ENCODE peak calls at places on chromosomes 4 and X, in nine cellular contexts. One of them, this sample, is unnamed.

GRCh38 chr4:77308843-77309242 is 151.8 kb downstream of the CCNG2 start:
- DNase-seq in NCI-H2029: peak
- DNase-seq in ascending aorta: no peak
- DNase-seq in right cardiac atrium: no peak
- DNase-seq in activated CD8-positive, alpha-beta T cell treated with anti-CD3 and anti-CD28 coated beads for 36 hours: no peak
- DNase-seq in NCI-H1694 treated with DMSO at 0.1 percent for 48 hours: no peak
- DNase-seq in HT1080: peak
- DNase-seq in mesendoderm: peak
- DNase-seq in foreskin fibroblast: peak
- DNase-seq in this sample: peak

GRCh38 chrX:29872831-29873230 is 342.5 kb upstream of the MAGEB2 start:
- DNase-seq in HT1080: no peak
- DNase-seq in NCI-H1694 treated with DMSO at 0.1 percent for 48 hours: no peak
- DNase-seq in NCI-H2029: no peak
- DNase-seq in ascending aorta: no peak
- DNase-seq in activated CD8-positive, alpha-beta T cell treated with anti-CD3 and anti-CD28 coated beads for 36 hours: no peak
- DNase-seq in mesendoderm: no peak
- DNase-seq in right cardiac atrium: no peak
- DNase-seq in foreskin fibroblast: no peak
- DNase-seq in this sample: no peak

GRCh38 chr4:37101686-37102085 is 142.9 kb upstream of the NWD2 start:
- DNase-seq in ascending aorta: no peak
- DNase-seq in NCI-H2029: no peak
- DNase-seq in NCI-H1694 treated with DMSO at 0.1 percent for 48 hours: no peak
- DNase-seq in mesendoderm: no peak
- DNase-seq in HT1080: no peak
- DNase-seq in right cardiac atrium: no peak
- DNase-seq in foreskin fibroblast: no peak
- DNase-seq in activated CD8-positive, alpha-beta T cell treated with anti-CD3 and anti-CD28 coated beads for 36 hours: no peak
- DNase-seq in this sample: no peak

GRCh38 chr4:85790582-85790981 is 315.6 kb downstream of the ARHGAP24 start:
- DNase-seq in NCI-H1694 treated with DMSO at 0.1 percent for 48 hours: no peak
- DNase-seq in activated CD8-positive, alpha-beta T cell treated with anti-CD3 and anti-CD28 coated beads for 36 hours: no peak
- DNase-seq in foreskin fibroblast: peak
- DNase-seq in mesendoderm: no peak
- DNase-seq in NCI-H2029: no peak
- DNase-seq in HT1080: no peak
- DNase-seq in right cardiac atrium: no peak
- DNase-seq in ascending aorta: no peak
- DNase-seq in this sample: no peak

GRCh38 chr4:21605006-21605405 is 343.6 kb downstream of the KCNIP4 start:
- DNase-seq in foreskin fibroblast: no peak
- DNase-seq in activated CD8-positive, alpha-beta T cell treated with anti-CD3 and anti-CD28 coated beads for 36 hours: no peak
- DNase-seq in ascending aorta: no peak
- DNase-seq in NCI-H1694 treated with DMSO at 0.1 percent for 48 hours: no peak
- DNase-seq in NCI-H2029: no peak
- DNase-seq in mesendoderm: no peak
- DNase-seq in right cardiac atrium: no peak
- DNase-seq in HT1080: no peak
- DNase-seq in this sample: no peak

GRCh38 chrX:45596190-45596808 is 395.6 kb upstream of the DIPK2B start:
- DNase-seq in activated CD8-positive, alpha-beta T cell treated with anti-CD3 and anti-CD28 coated beads for 36 hours: no peak
- DNase-seq in NCI-H2029: no peak
- DNase-seq in foreskin fibroblast: no peak
- DNase-seq in right cardiac atrium: no peak
- DNase-seq in mesendoderm: no peak
- DNase-seq in ascending aorta: no peak
- DNase-seq in NCI-H1694 treated with DMSO at 0.1 percent for 48 hours: no peak
- DNase-seq in HT1080: no peak
- DNase-seq in this sample: no peak

GRCh38 chr4:17173300-17173699 is 274.9 kb upstream of the LDB2 start:
- DNase-seq in NCI-H2029: no peak
- DNase-seq in mesendoderm: peak
- DNase-seq in ascending aorta: no peak
- DNase-seq in NCI-H1694 treated with DMSO at 0.1 percent for 48 hours: no peak
- DNase-seq in foreskin fibroblast: no peak
- DNase-seq in right cardiac atrium: no peak
- DNase-seq in HT1080: no peak
- DNase-seq in activated CD8-positive, alpha-beta T cell treated with anti-CD3 and anti-CD28 coated beads for 36 hours: no peak
- DNase-seq in this sample: peak

GRCh38 chr4:161949941-161950725 is 213.7 kb downstream of the FSTL5 start:
- DNase-seq in HT1080: no peak
- DNase-seq in foreskin fibroblast: peak
- DNase-seq in mesendoderm: no peak
- DNase-seq in NCI-H1694 treated with DMSO at 0.1 percent for 48 hours: no peak
- DNase-seq in NCI-H2029: no peak
- DNase-seq in activated CD8-positive, alpha-beta T cell treated with anti-CD3 and anti-CD28 coated beads for 36 hours: no peak
- DNase-seq in ascending aorta: no peak
- DNase-seq in right cardiac atrium: no peak
- DNase-seq in this sample: no peak

GRCh38 chrX:148498067-148498466 is 2.4 kb upstream of the AFF2 start:
- DNase-seq in foreskin fibroblast: no peak
- DNase-seq in mesendoderm: no peak
- DNase-seq in right cardiac atrium: no peak
- DNase-seq in HT1080: no peak
- DNase-seq in NCI-H2029: no peak
- DNase-seq in ascending aorta: no peak
- DNase-seq in NCI-H1694 treated with DMSO at 0.1 percent for 48 hours: no peak
- DNase-seq in activated CD8-positive, alpha-beta T cell treated with anti-CD3 and anti-CD28 coated beads for 36 hours: peak
- DNase-seq in this sample: peak

GRCh38 chr4:183797041-183797444 is 108.1 kb upstream of the STOX2 start:
- DNase-seq in NCI-H2029: no peak
- DNase-seq in HT1080: no peak
- DNase-seq in NCI-H1694 treated with DMSO at 0.1 percent for 48 hours: no peak
- DNase-seq in activated CD8-positive, alpha-beta T cell treated with anti-CD3 and anti-CD28 coated beads for 36 hours: no peak
- DNase-seq in mesendoderm: no peak
- DNase-seq in foreskin fibroblast: no peak
- DNase-seq in ascending aorta: no peak
- DNase-seq in right cardiac atrium: peak
- DNase-seq in this sample: no peak

GRCh38 chrX:70826715-70827114 is 81.8 kb downstream of the TEX11 start:
- DNase-seq in right cardiac atrium: no peak
- DNase-seq in ascending aorta: no peak
- DNase-seq in activated CD8-positive, alpha-beta T cell treated with anti-CD3 and anti-CD28 coated beads for 36 hours: no peak
- DNase-seq in HT1080: no peak
- DNase-seq in foreskin fibroblast: no peak
- DNase-seq in mesendoderm: no peak
- DNase-seq in NCI-H2029: peak
- DNase-seq in NCI-H1694 treated with DMSO at 0.1 percent for 48 hours: no peak
- DNase-seq in this sample: no peak

GRCh38 chrX:152037183-152037582 is 62.7 kb upstream of the GABRE start:
- DNase-seq in right cardiac atrium: no peak
- DNase-seq in NCI-H2029: no peak
- DNase-seq in HT1080: no peak
- DNase-seq in NCI-H1694 treated with DMSO at 0.1 percent for 48 hours: no peak
- DNase-seq in ascending aorta: no peak
- DNase-seq in mesendoderm: peak
- DNase-seq in activated CD8-positive, alpha-beta T cell treated with anti-CD3 and anti-CD28 coated beads for 36 hours: no peak
- DNase-seq in foreskin fibroblast: no peak
- DNase-seq in this sample: no peak

GRCh38 chr4:88219099-88219498 is 60.7 kb upstream of the ABCG2 start:
- DNase-seq in right cardiac atrium: no peak
- DNase-seq in HT1080: peak
- DNase-seq in mesendoderm: peak
- DNase-seq in NCI-H1694 treated with DMSO at 0.1 percent for 48 hours: peak
- DNase-seq in NCI-H2029: peak
- DNase-seq in activated CD8-positive, alpha-beta T cell treated with anti-CD3 and anti-CD28 coated beads for 36 hours: no peak
- DNase-seq in foreskin fibroblast: peak
- DNase-seq in ascending aorta: no peak
- DNase-seq in this sample: no peak

GRCh38 chrX:150849996-150850720 is 48.3 kb downstream of the CD99L2 start:
- DNase-seq in ascending aorta: no peak
- DNase-seq in NCI-H1694 treated with DMSO at 0.1 percent for 48 hours: no peak
- DNase-seq in right cardiac atrium: no peak
- DNase-seq in mesendoderm: no peak
- DNase-seq in activated CD8-positive, alpha-beta T cell treated with anti-CD3 and anti-CD28 coated beads for 36 hours: no peak
- DNase-seq in NCI-H2029: no peak
- DNase-seq in foreskin fibroblast: no peak
- DNase-seq in HT1080: no peak
- DNase-seq in this sample: no peak

GRCh38 chrX:80808854-80809493 is 703 bp downstream of the BRWD3 start:
- DNase-seq in right cardiac atrium: no peak
- DNase-seq in foreskin fibroblast: peak
- DNase-seq in HT1080: no peak
- DNase-seq in ascending aorta: no peak
- DNase-seq in activated CD8-positive, alpha-beta T cell treated with anti-CD3 and anti-CD28 coated beads for 36 hours: peak
- DNase-seq in NCI-H2029: peak
- DNase-seq in mesendoderm: peak
- DNase-seq in NCI-H1694 treated with DMSO at 0.1 percent for 48 hours: no peak
- DNase-seq in this sample: peak

GRCh38 chr4:72706633-72707032 is 137.6 kb upstream of the ADAMTS3 start:
- DNase-seq in ascending aorta: no peak
- DNase-seq in mesendoderm: no peak
- DNase-seq in activated CD8-positive, alpha-beta T cell treated with anti-CD3 and anti-CD28 coated beads for 36 hours: no peak
- DNase-seq in NCI-H1694 treated with DMSO at 0.1 percent for 48 hours: no peak
- DNase-seq in foreskin fibroblast: no peak
- DNase-seq in NCI-H2029: no peak
- DNase-seq in right cardiac atrium: no peak
- DNase-seq in HT1080: no peak
- DNase-seq in this sample: no peak

GRCh38 chr4:4590496-4590895 is 48.6 kb upstream of the STX18 start:
- DNase-seq in activated CD8-positive, alpha-beta T cell treated with anti-CD3 and anti-CD28 coated beads for 36 hours: no peak
- DNase-seq in mesendoderm: no peak
- DNase-seq in NCI-H2029: no peak
- DNase-seq in ascending aorta: no peak
- DNase-seq in HT1080: peak
- DNase-seq in right cardiac atrium: no peak
- DNase-seq in foreskin fibroblast: peak
- DNase-seq in NCI-H1694 treated with DMSO at 0.1 percent for 48 hours: no peak
- DNase-seq in this sample: no peak

GRCh38 chrX:56733459-56734046 is 4.5 kb downstream of the NBDY start:
- DNase-seq in foreskin fibroblast: peak
- DNase-seq in right cardiac atrium: peak
- DNase-seq in NCI-H1694 treated with DMSO at 0.1 percent for 48 hours: no peak
- DNase-seq in mesendoderm: peak
- DNase-seq in NCI-H2029: peak
- DNase-seq in HT1080: peak
- DNase-seq in ascending aorta: no peak
- DNase-seq in activated CD8-positive, alpha-beta T cell treated with anti-CD3 and anti-CD28 coated beads for 36 hours: peak
- DNase-seq in this sample: peak

GRCh38 chr4:173794662-173795061 is 264.6 kb upstream of the HAND2 start:
- DNase-seq in HT1080: peak
- DNase-seq in activated CD8-positive, alpha-beta T cell treated with anti-CD3 and anti-CD28 coated beads for 36 hours: no peak
- DNase-seq in NCI-H2029: no peak
- DNase-seq in foreskin fibroblast: no peak
- DNase-seq in right cardiac atrium: no peak
- DNase-seq in ascending aorta: no peak
- DNase-seq in NCI-H1694 treated with DMSO at 0.1 percent for 48 hours: no peak
- DNase-seq in mesendoderm: no peak
- DNase-seq in this sample: no peak

GRCh38 chrX:38513087-38513742 is 48.1 kb upstream of the TSPAN7 start:
- DNase-seq in NCI-H2029: no peak
- DNase-seq in activated CD8-positive, alpha-beta T cell treated with anti-CD3 and anti-CD28 coated beads for 36 hours: no peak
- DNase-seq in HT1080: peak
- DNase-seq in right cardiac atrium: no peak
- DNase-seq in NCI-H1694 treated with DMSO at 0.1 percent for 48 hours: peak
- DNase-seq in mesendoderm: no peak
- DNase-seq in ascending aorta: no peak
- DNase-seq in foreskin fibroblast: no peak
- DNase-seq in this sample: no peak

GRCh38 chr4:98518555-98519267 is 139.7 kb downstream of the TSPAN5 start:
- DNase-seq in foreskin fibroblast: no peak
- DNase-seq in mesendoderm: peak
- DNase-seq in NCI-H2029: no peak
- DNase-seq in right cardiac atrium: no peak
- DNase-seq in NCI-H1694 treated with DMSO at 0.1 percent for 48 hours: no peak
- DNase-seq in activated CD8-positive, alpha-beta T cell treated with anti-CD3 and anti-CD28 coated beads for 36 hours: peak
- DNase-seq in ascending aorta: no peak
- DNase-seq in HT1080: no peak
- DNase-seq in this sample: no peak

GRCh38 chr4:75080888-75081287 is 148.0 kb downstream of the PARM1 start:
- DNase-seq in activated CD8-positive, alpha-beta T cell treated with anti-CD3 and anti-CD28 coated beads for 36 hours: no peak
- DNase-seq in HT1080: no peak
- DNase-seq in foreskin fibroblast: no peak
- DNase-seq in NCI-H2029: no peak
- DNase-seq in ascending aorta: no peak
- DNase-seq in mesendoderm: no peak
- DNase-seq in NCI-H1694 treated with DMSO at 0.1 percent for 48 hours: no peak
- DNase-seq in right cardiac atrium: no peak
- DNase-seq in this sample: no peak

GRCh38 chr4:54661686-54662085 is 3.9 kb downstream of the KIT start:
- DNase-seq in mesendoderm: no peak
- DNase-seq in NCI-H1694 treated with DMSO at 0.1 percent for 48 hours: no peak
- DNase-seq in ascending aorta: no peak
- DNase-seq in right cardiac atrium: no peak
- DNase-seq in HT1080: peak
- DNase-seq in foreskin fibroblast: peak
- DNase-seq in NCI-H2029: no peak
- DNase-seq in activated CD8-positive, alpha-beta T cell treated with anti-CD3 and anti-CD28 coated beads for 36 hours: no peak
- DNase-seq in this sample: no peak

GRCh38 chr4:140081582-140082398 is 72.2 kb downstream of the MAML3 start:
- DNase-seq in NCI-H1694 treated with DMSO at 0.1 percent for 48 hours: no peak
- DNase-seq in foreskin fibroblast: no peak
- DNase-seq in ascending aorta: no peak
- DNase-seq in HT1080: no peak
- DNase-seq in right cardiac atrium: no peak
- DNase-seq in mesendoderm: no peak
- DNase-seq in NCI-H2029: no peak
- DNase-seq in activated CD8-positive, alpha-beta T cell treated with anti-CD3 and anti-CD28 coated beads for 36 hours: no peak
- DNase-seq in this sample: peak

GRCh38 chr4:30537462-30537861 is 182.7 kb upstream of the PCDH7 start:
- DNase-seq in NCI-H2029: no peak
- DNase-seq in NCI-H1694 treated with DMSO at 0.1 percent for 48 hours: no peak
- DNase-seq in foreskin fibroblast: no peak
- DNase-seq in mesendoderm: peak
- DNase-seq in ascending aorta: no peak
- DNase-seq in right cardiac atrium: no peak
- DNase-seq in HT1080: peak
- DNase-seq in activated CD8-positive, alpha-beta T cell treated with anti-CD3 and anti-CD28 coated beads for 36 hours: no peak
- DNase-seq in this sample: no peak

This sample was measured in ELF-1.